ENCODE peak calls at places on chromosomes 1 and 21, in five cellular contexts. I is breast epithelium, D is adrenal gland, E is K562, M is HCT116. R is an unnamed sample.

GRCh38 chr1:38741341-38741740 is 118.2 kb downstream of the RRAGC start:
- DNase-seq in D (peak), E (no peak), I (no peak), M (no peak), R (no peak)

GRCh38 chr1:82538876-82539275 is 738.1 kb downstream of the ADGRL2 start:
- DNase-seq in I (no peak), E (no peak), M (no peak), D (no peak), R (no peak)

GRCh38 chr21:41845310-41846032 is 33.7 kb downstream of the PRDM15 start:
- DNase-seq in I (no peak), M (no peak), E (peak), D (no peak), R (no peak)

GRCh38 chr1:220928725-220929297 is 49.6 kb downstream of the HLX start:
- DNase-seq in D (no peak), E (no peak), I (no peak), M (no peak), R (no peak)

GRCh38 chr1:247415423-247416361 is at the start of gene NLRP3:
- DNase-seq in M (no peak), E (no peak), I (no peak), D (peak), R (peak)

GRCh38 chr21:46393941-46394818 is 64.5 kb upstream of the DIP2A start:
- DNase-seq in E (no peak), M (no peak), I (no peak), D (peak), R (no peak)

GRCh38 chr1:6911229-6911941 is 126.1 kb downstream of the CAMTA1 start:
- DNase-seq in I (no peak), D (no peak), M (no peak), E (peak), R (no peak)

GRCh38 chr21:38796426-38796825 is 9.3 kb upstream of the ETS2 start:
- DNase-seq in D (no peak), E (no peak), M (no peak), I (no peak), R (no peak)

GRCh38 chr1:208565761-208566440 is 321.7 kb upstream of the PLXNA2 start:
- DNase-seq in E (no peak), M (no peak), D (no peak), I (no peak), R (no peak)

GRCh38 chr21:42174173-42174572 is 44.8 kb upstream of the ABCG1 start:
- DNase-seq in D (no peak), I (no peak), E (peak), M (no peak), R (no peak)

GRCh38 chr1:202249846-202250245 is 56.2 kb downstream of the LGR6 start:
- DNase-seq in D (no peak), M (no peak), E (no peak), I (peak), R (no peak)

GRCh38 chr21:38917045-38917774 is 111.5 kb downstream of the ETS2 start:
- DNase-seq in M (no peak), I (no peak), E (no peak), D (no peak), R (no peak)

GRCh38 chr1:245605480-245606156 is 450.8 kb downstream of the KIF26B start:
- DNase-seq in I (no peak), D (no peak), E (no peak), M (no peak), R (no peak)

GRCh38 chr1:60073605-60074278 is at the start of gene C1orf87:
- DNase-seq in D (no peak), I (no peak), E (peak), M (no peak), R (no peak)

GRCh38 chr1:33121728-33122127 is 40.8 kb downstream of the AZIN2 start:
- DNase-seq in I (no peak), M (no peak), D (no peak), E (no peak), R (no peak)

GRCh38 chr21:37206531-37206930 is 60.6 kb downstream of the VPS26C start:
- DNase-seq in M (no peak), I (no peak), D (no peak), E (no peak), R (no peak)

GRCh38 chr21:41895643-41896493 is 16.7 kb upstream of the PRDM15 start:
- DNase-seq in M (no peak), I (no peak), E (peak), D (no peak), R (no peak)

GRCh38 chr1:31417148-31417547 is 4.1 kb downstream of the SERINC2 start:
- DNase-seq in M (no peak), I (no peak), E (no peak), D (no peak), R (no peak)

GRCh38 chr1:201226178-201226514 is 35.5 kb downstream of the IGFN1 start:
- DNase-seq in I (no peak), E (no peak), D (no peak), M (no peak), R (no peak)

GRCh38 chr1:214506972-214507431 is 44.4 kb downstream of the PTPN14 start:
- DNase-seq in D (no peak), I (no peak), M (peak), E (no peak), R (no peak)

GRCh38 chr1:154463512-154463990 is 38.5 kb upstream of the TDRD10 start:
- DNase-seq in I (no peak), M (no peak), D (no peak), E (no peak), R (peak)

GRCh38 chr1:81827942-81828341 is 27.2 kb downstream of the ADGRL2 start:
- DNase-seq in M (no peak), E (no peak), D (no peak), I (no peak), R (no peak)

GRCh38 chr1:230648114-230648513 is 5.8 kb downstream of the COG2 start:
- DNase-seq in I (no peak), E (no peak), M (no peak), D (no peak), R (no peak)

GRCh38 chr21:46114963-46115362 is 17.1 kb downstream of the COL6A2 start:
- DNase-seq in D (peak), I (peak), M (no peak), E (no peak), R (no peak)

GRCh38 chr1:17513131-17513530 is 26.4 kb upstream of the ARHGEF10L start:
- DNase-seq in I (no peak), M (no peak), D (no peak), E (no peak), R (no peak)

GRCh38 chr21:38790038-38790437 is 15.7 kb upstream of the ETS2 start:
- DNase-seq in D (no peak), M (no peak), E (no peak), I (no peak), R (no peak)

GRCh38 chr1:71049951-71050598 is 2.5 kb upstream of the PTGER3 start:
- DNase-seq in M (peak), E (peak), I (no peak), D (no peak), R (peak)

GRCh38 chr1:54301494-54301893 is 101.5 kb downstream of the MRPL37 start:
- DNase-seq in E (no peak), I (no peak), D (no peak), M (no peak), R (no peak)

GRCh38 chr1:93051961-93052360 is 27.1 kb upstream of the MTF2 start:
- DNase-seq in E (peak), I (no peak), M (no peak), D (no peak), R (no peak)

GRCh38 chr1:19468397-19468956 is 16.9 kb downstream of the CAPZB start:
- DNase-seq in D (no peak), M (no peak), E (peak), I (no peak), R (no peak)

GRCh38 chr1:51575406-51576084 is 41.3 kb upstream of the OSBPL9 start:
- DNase-seq in E (no peak), D (no peak), I (no peak), M (no peak), R (no peak)

GRCh38 chr1:246214708-246215504 is 292.2 kb downstream of the SMYD3 start:
- DNase-seq in E (peak), I (no peak), M (no peak), D (peak), R (peak)

GRCh38 chr1:173393655-173393993 is 83.5 kb upstream of the PRDX6 start:
- DNase-seq in M (no peak), I (no peak), D (no peak), E (no peak), R (no peak)

GRCh38 chr1:53524428-53525400 is 65.5 kb downstream of the DMRTB1 start:
- DNase-seq in M (no peak), E (no peak), D (peak), I (no peak), R (no peak)

GRCh38 chr1:186236921-186237320 is 138.1 kb downstream of the TPR start:
- DNase-seq in I (no peak), M (peak), E (no peak), D (no peak), R (peak)

GRCh38 chr1:181134543-181135461 is 46.3 kb downstream of the IER5 start:
- DNase-seq in E (no peak), I (peak), D (peak), M (no peak), R (no peak)

GRCh38 chr1:160993544-160993943 is 27.4 kb downstream of the F11R start:
- DNase-seq in I (no peak), E (no peak), M (no peak), D (no peak), R (no peak)

GRCh38 chr1:156476501-156477298 is 23.9 kb downstream of the MEF2D start:
- DNase-seq in E (no peak), D (no peak), I (no peak), M (no peak), R (peak)
- TF ChIP-seq POLR2A in E (no peak), D (no peak), I (no peak), M (no peak), R (no peak)

DNA sequence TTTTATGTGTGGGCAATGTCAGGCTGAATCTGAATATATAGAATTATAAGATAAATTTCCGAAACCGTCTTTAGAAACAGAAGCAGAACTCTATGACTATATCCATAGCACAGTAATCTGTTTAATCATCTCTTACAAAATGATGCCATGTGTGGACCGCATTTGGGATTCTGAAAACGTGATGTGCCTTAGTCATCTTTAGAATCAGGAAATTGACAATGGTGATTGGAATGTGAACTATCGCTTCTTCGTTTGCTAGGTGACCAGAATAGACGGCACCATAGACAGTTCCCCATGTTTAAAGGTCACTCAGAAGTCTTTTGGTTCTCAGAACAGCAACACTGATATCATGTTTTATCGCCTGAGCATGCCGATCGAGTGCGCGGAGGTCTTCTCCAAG is 300.3 kb downstream of the ZP4 start:
- DNase-seq in I (no peak), D (no peak), M (no peak), E (no peak), R (no peak)
- TF ChIP-seq POLR2A in I (no peak), D (no peak), M (no peak), E (no peak), R (no peak)

DNA sequence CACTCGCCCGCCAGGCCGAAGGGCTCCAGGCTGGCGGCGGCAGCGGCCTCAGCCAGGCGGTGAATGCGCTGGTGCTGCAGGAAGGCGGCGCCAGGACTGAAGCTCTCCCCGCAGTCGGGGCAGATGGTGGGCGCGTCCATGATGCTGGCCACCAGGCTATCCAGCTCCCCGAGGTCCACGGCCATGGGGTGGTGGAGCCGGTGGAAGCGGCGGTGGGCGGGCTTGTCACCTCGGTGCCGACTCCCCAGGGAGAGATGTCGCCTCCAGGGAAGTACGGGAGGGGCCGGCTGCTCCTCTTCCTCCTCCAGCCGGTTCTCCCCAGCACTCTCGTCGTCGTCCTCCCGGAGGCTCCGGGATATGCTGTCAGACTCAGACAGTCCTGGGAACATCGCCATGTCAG is 24.4 kb downstream of the ZNF697 start:
- DNase-seq in E (no peak), M (no peak), D (no peak), I (no peak), R (no peak)
- TF ChIP-seq POLR2A in E (no peak), M (no peak), D (no peak), I (no peak), R (no peak)

GRCh38 chr1:244049969-244050834 is 881 bp upstream of the ZBTB18 start:
- DNase-seq in E (no peak), M (no peak), D (peak), I (no peak), R (no peak)

GRCh38 chr1:244052728-244053312 is 1.7 kb downstream of the ZBTB18 start:
- DNase-seq in I (no peak), D (no peak), M (no peak), E (no peak), R (no peak)

GRCh38 chr1:244049142-244049968 is 1.7 kb upstream of the ZBTB18 start:
- DNase-seq in D (peak), M (no peak), E (peak), I (no peak), R (no peak)

GRCh38 chr1:244052011-244052727 is 1.1 kb downstream of the ZBTB18 start:
- DNase-seq in D (no peak), E (no peak), M (no peak), I (no peak), R (no peak)

GRCh38 chr1:244050835-244051444 is at the start of gene ZBTB18:
- DNase-seq in D (no peak), E (no peak), M (no peak), I (no peak), R (no peak)
- TF ChIP-seq POLR2A in D (no peak), E (no peak), M (no peak), I (no peak), R (no peak)

GRCh38 chr1:24186031-24186710 is 918 bp downstream of the IFNLR1 start:
- DNase-seq in D (no peak), I (no peak), E (no peak), M (no peak), R (no peak)

GRCh38 chr1:24189528-24189927 is 2.4 kb upstream of the IFNLR1 start:
- DNase-seq in E (no peak), D (no peak), M (no peak), I (no peak), R (no peak)

GRCh38 chr1:24185056-24185455 is 2.0 kb downstream of the IFNLR1 start:
- DNase-seq in M (no peak), E (no peak), D (no peak), I (no peak), R (no peak)

GRCh38 chr1:24186711-24186992 is 437 bp downstream of the IFNLR1 start:
- DNase-seq in I (no peak), D (no peak), M (no peak), E (no peak), R (no peak)

DNA sequence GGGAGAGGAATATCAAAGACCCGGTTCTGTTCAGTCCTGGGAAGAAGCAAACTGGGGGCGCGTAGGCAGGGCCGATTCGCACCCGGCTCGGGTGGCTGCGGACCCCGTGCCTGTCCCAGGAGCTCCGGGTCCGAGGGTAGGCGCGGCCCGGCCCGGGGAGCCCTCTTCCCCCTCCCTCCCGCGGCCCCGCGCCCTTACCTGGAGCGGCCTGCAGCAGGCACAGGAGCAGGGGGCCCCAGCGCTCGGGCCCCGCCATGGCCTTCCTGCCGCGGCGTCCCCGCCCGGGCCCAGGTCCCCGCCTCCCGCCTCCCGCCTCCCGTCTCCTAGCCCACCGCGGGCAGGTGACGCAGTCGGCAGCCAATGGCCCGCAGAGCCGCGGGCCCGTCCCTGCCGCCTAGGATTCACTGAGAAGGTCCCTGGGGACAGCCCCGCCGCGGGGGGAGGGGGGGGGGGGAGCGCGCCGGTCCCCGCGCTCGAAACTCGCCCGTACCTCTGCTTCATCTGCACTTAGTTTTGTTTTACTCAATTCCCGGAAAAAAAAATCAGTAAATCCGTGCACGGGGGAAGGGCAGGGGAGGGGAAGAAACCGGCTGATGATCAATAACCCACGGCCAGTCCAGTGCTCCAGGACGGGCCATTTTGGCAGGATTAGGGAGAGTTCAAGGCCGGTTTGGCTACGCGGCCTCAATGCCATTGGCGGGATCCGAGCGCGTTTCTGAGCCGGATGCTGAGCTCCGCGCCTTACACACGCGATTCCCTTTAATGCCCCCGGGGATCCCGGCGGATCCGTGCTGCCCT is at the start of gene IFNLR1:
- DNase-seq in E (peak), I (peak), D (peak), M (peak), R (no peak)
- TF ChIP-seq POLR2A in E (no peak), I (peak), D (no peak), M (peak), R (no peak)

R was measured in H54.